ENCODE peak calls at places on chromosomes 11 and 22, in eight cellular contexts. K is activated naive CD4-positive, alpha-beta T cell; Q is stimulated activated CD4-positive, alpha-beta T cell treated with anti-CD3 and anti-CD28 coated beads, Interleukin-12 subunit alpha, Interleukin-12 subunit beta, amount 100 ng/mL, for 24 hours; W is cardiac muscle cell; U is EL; X is fibroblast of the conjunctiva; L is HEK293T; R is fibroblast of mammary gland. V is an unnamed sample.
A peak's percentile ranks its signal among the peaks of the same experiment; 100 is the strongest.

GRCh38 chr11:33892906-33893594 is 1.2 kb upstream of the LMO2 start:
- DNase-seq in K (no peak), Q (no peak), W (no peak), U (no peak), X (no peak), L (no peak), R (no peak), V (no peak)

GRCh38 chr22:41885116-41885515 is 29.8 kb downstream of the SHISA8 start:
- DNase-seq in K (no peak), Q (no peak), W (no peak), U (no peak), X (no peak), L (no peak), R (no peak), V (no peak)

GRCh38 chr11:64223001-64223651 is 2.9 kb downstream of the TRPT1 start:
- DNase-seq in K (no peak), Q (no peak), W (no peak), U (no peak), X (no peak), L (no peak), R (no peak), V (no peak)

GRCh38 chr22:39714321-39714720 is 143.8 kb downstream of the CACNA1I start:
- DNase-seq in K (no peak), Q (no peak), W (no peak), U (no peak), X (no peak), L (no peak), R (no peak), V (no peak)

GRCh38 chr11:26963764-26964163 is 30.1 kb upstream of the FIBIN start:
- DNase-seq in K (no peak), Q (no peak), W (peak; percentile 38), U (no peak), X (no peak), L (no peak), R (peak; percentile 51), V (no peak)

GRCh38 chr11:834371-835316 is 1.9 kb downstream of the CD151 start:
- DNase-seq in K (no peak), Q (no peak), W (peak; percentile 63), U (peak; percentile 94), X (peak; percentile 45), L (no peak), R (peak; percentile 62), V (no peak)

GRCh38 chr22:45006101-45006872 is 3.5 kb downstream of the PHF21B start:
- DNase-seq in K (no peak), Q (no peak), W (peak; percentile 2), U (no peak), X (no peak), L (no peak), R (no peak), V (no peak)

GRCh38 chr22:25388866-25389540 is 169.6 kb downstream of the CRYBB2 start:
- DNase-seq in K (no peak), Q (no peak), W (no peak), U (no peak), X (no peak), L (no peak), R (no peak), V (no peak)

GRCh38 chr11:35919244-35919643 is 24.6 kb upstream of the LDLRAD3 start:
- DNase-seq in K (no peak), Q (no peak), W (peak; percentile 34), U (no peak), X (no peak), L (no peak), R (no peak), V (no peak)

GRCh38 chr22:24707477-24707816 is 67.1 kb downstream of the PIWIL3 start:
- DNase-seq in K (no peak), Q (no peak), W (no peak), U (no peak), X (no peak), L (no peak), R (no peak), V (no peak)

GRCh38 chr11:69360606-69361005 is 66.7 kb downstream of the MYEOV start:
- DNase-seq in K (no peak), Q (no peak), W (no peak), U (no peak), X (no peak), L (no peak), R (no peak), V (no peak)

GRCh38 chr11:83956119-83956697 is 670.0 kb upstream of the CCDC90B start:
- DNase-seq in K (no peak), Q (no peak), W (no peak), U (no peak), X (no peak), L (no peak), R (no peak), V (no peak)

GRCh38 chr11:106076421-106076922 is 675 bp downstream of the KBTBD3 start:
- DNase-seq in K (peak; percentile 8), Q (no peak), W (no peak), U (peak; percentile 2), X (no peak), L (peak; percentile 7), R (no peak), V (peak; percentile 10)

GRCh38 chr22:27019827-27020226 is 362.4 kb downstream of the MIAT start:
- DNase-seq in K (no peak), Q (no peak), W (no peak), U (no peak), X (no peak), L (no peak), R (no peak), V (no peak)

GRCh38 chr11:94717667-94718066 is 50.5 kb upstream of the AMOTL1 start:
- DNase-seq in K (no peak), Q (no peak), W (no peak), U (no peak), X (no peak), L (no peak), R (no peak), V (no peak)

GRCh38 chr11:15146271-15147003 is 31.7 kb downstream of the INSC start:
- DNase-seq in K (no peak), Q (no peak), W (no peak), U (peak; percentile 28), X (no peak), L (no peak), R (peak; percentile 82), V (no peak)

GRCh38 chr11:65496304-65497140 is 2.3 kb upstream of the MALAT1 start:
- DNase-seq in K (no peak), Q (no peak), W (peak; percentile 77), U (peak; percentile 53), X (no peak), L (no peak), R (peak; percentile 89), V (peak; percentile 56)

GRCh38 chr11:65454311-65454695 is 31.7 kb downstream of the NEAT1 start:
- DNase-seq in K (no peak), Q (no peak), W (peak; percentile 40), U (peak; percentile 70), X (no peak), L (no peak), R (peak; percentile 84), V (no peak)

GRCh38 chr11:67489860-67490726 is 7.3 kb downstream of the AIP start:
- DNase-seq in K (no peak), Q (no peak), W (no peak), U (no peak), X (no peak), L (no peak), R (no peak), V (no peak)

GRCh38 chr11:102241026-102241425 is 76.3 kb upstream of the BIRC3 start:
- DNase-seq in K (no peak), Q (no peak), W (no peak), U (peak; percentile 32), X (no peak), L (no peak), R (peak; percentile 64), V (no peak)

GRCh38 chr11:125091247-125091876 is 20.1 kb downstream of the TMEM218 start:
- DNase-seq in K (no peak), Q (no peak), W (peak; percentile 89), U (peak; percentile 67), X (peak; percentile 68), L (peak; percentile 81), R (peak; percentile 67), V (peak; percentile 61)

GRCh38 chr22:36352775-36353507 is 34.8 kb downstream of the MYH9 start:
- DNase-seq in K (peak; percentile 47), Q (no peak), W (peak; percentile 75), U (peak; percentile 60), X (peak; percentile 60), L (no peak), R (peak; percentile 91), V (no peak)

GRCh38 chr11:95729462-95729861 is 60.1 kb downstream of the FAM76B start:
- DNase-seq in K (no peak), Q (no peak), W (no peak), U (no peak), X (no peak), L (no peak), R (no peak), V (no peak)

GRCh38 chr11:116693206-116694016 is 79.4 kb downstream of the BUD13 start:
- DNase-seq in K (no peak), Q (no peak), W (no peak), U (no peak), X (no peak), L (no peak), R (no peak), V (no peak)

GRCh38 chr11:29227816-29228215 is 789.0 kb downstream of the KCNA4 start:
- DNase-seq in K (no peak), Q (no peak), W (peak; percentile 54), U (no peak), X (no peak), L (no peak), R (peak; percentile 45), V (no peak)

GRCh38 chr11:57936050-57936418 is 87.6 kb upstream of the OR9Q1 start:
- DNase-seq in K (no peak), Q (no peak), W (no peak), U (no peak), X (no peak), L (no peak), R (no peak), V (no peak)

GRCh38 chr11:25596701-25597100 is 735.2 kb upstream of the ANO3 start:
- DNase-seq in K (no peak), Q (no peak), W (no peak), U (no peak), X (no peak), L (no peak), R (no peak), V (no peak)

GRCh38 chr11:15807827-15808226 is 548.5 kb downstream of the SOX6 start:
- DNase-seq in K (no peak), Q (no peak), W (peak; percentile 31), U (no peak), X (no peak), L (no peak), R (no peak), V (no peak)

GRCh38 chr22:46561435-46561905 is 24.1 kb upstream of the CELSR1 start:
- DNase-seq in K (no peak), Q (no peak), W (no peak), U (peak; percentile 40), X (no peak), L (peak; percentile 75), R (peak; percentile 37), V (peak; percentile 74)

GRCh38 chr11:128346808-128347207 is 240.6 kb downstream of the ETS1 start:
- DNase-seq in K (no peak), Q (no peak), W (peak; percentile 60), U (no peak), X (no peak), L (no peak), R (peak; percentile 84), V (no peak)

GRCh38 chr11:66548774-66549630 is 2.3 kb downstream of the ACTN3 start:
- DNase-seq in K (no peak), Q (no peak), W (no peak), U (no peak), X (no peak), L (no peak), R (no peak), V (no peak)

GRCh38 chr11:132824642-132825041 is 707.7 kb downstream of the OPCML start:
- DNase-seq in K (no peak), Q (no peak), W (no peak), U (no peak), X (no peak), L (no peak), R (no peak), V (no peak)

GRCh38 chr11:73538381-73538872 is 59.5 kb downstream of the FAM168A start:
- DNase-seq in K (no peak), Q (no peak), W (peak; percentile 36), U (no peak), X (no peak), L (no peak), R (no peak), V (no peak)

GRCh38 chr11:59243633-59244032 is 30.9 kb upstream of the MPEG1 start:
- DNase-seq in K (no peak), Q (no peak), W (no peak), U (no peak), X (no peak), L (no peak), R (no peak), V (no peak)